ENCODE peak calls at places on chromosomes 1 and 21, in nine cellular contexts. One of them, this sample, is unnamed.

GRCh38 chr21:33783173-33783572 is 132.4 kb downstream of the ATP5PO start:
- DNase-seq in uterus: no peak
- DNase-seq in HCT116: no peak
- DNase-seq in cardiac fibroblast: no peak
- DNase-seq in AG09319: no peak
- DNase-seq in progenitor cell of endocrine pancreas: no peak
- DNase-seq in omental fat pad: no peak
- DNase-seq in Caco-2: no peak
- DNase-seq in adrenal gland: no peak
- DNase-seq in this sample: no peak

GRCh38 chr1:119782541-119783338 is 14.0 kb upstream of the HMGCS2 start:
- DNase-seq in HCT116: no peak
- DNase-seq in Caco-2: no peak
- DNase-seq in cardiac fibroblast: no peak
- DNase-seq in omental fat pad: no peak
- DNase-seq in uterus: no peak
- DNase-seq in adrenal gland: no peak
- DNase-seq in progenitor cell of endocrine pancreas: no peak
- DNase-seq in AG09319: no peak
- DNase-seq in this sample: no peak

GRCh38 chr1:68703921-68704354 is 207.1 kb upstream of the DEPDC1 start:
- DNase-seq in uterus: no peak
- DNase-seq in omental fat pad: no peak
- DNase-seq in AG09319: no peak
- DNase-seq in Caco-2: peak; percentile 7
- DNase-seq in HCT116: no peak
- DNase-seq in progenitor cell of endocrine pancreas: no peak
- DNase-seq in adrenal gland: no peak
- DNase-seq in cardiac fibroblast: no peak
- DNase-seq in this sample: no peak

GRCh38 chr1:3097861-3098260 is 28.9 kb downstream of the PRDM16 start:
- DNase-seq in HCT116: no peak
- DNase-seq in AG09319: no peak
- DNase-seq in omental fat pad: no peak
- DNase-seq in adrenal gland: no peak
- DNase-seq in cardiac fibroblast: no peak
- DNase-seq in uterus: no peak
- DNase-seq in progenitor cell of endocrine pancreas: no peak
- DNase-seq in Caco-2: peak; percentile 12
- DNase-seq in this sample: no peak

GRCh38 chr1:224430511-224431113 is 4.0 kb downstream of the WDR26 start:
- DNase-seq in AG09319: no peak
- DNase-seq in adrenal gland: peak; percentile 31
- DNase-seq in cardiac fibroblast: peak; percentile 74
- DNase-seq in uterus: no peak
- DNase-seq in omental fat pad: no peak
- DNase-seq in Caco-2: no peak
- DNase-seq in HCT116: no peak
- DNase-seq in progenitor cell of endocrine pancreas: no peak
- DNase-seq in this sample: no peak

GRCh38 chr21:33976082-33976979 is 60.7 kb upstream of the ATP5PO start:
- DNase-seq in omental fat pad: no peak
- DNase-seq in cardiac fibroblast: peak; percentile 77
- DNase-seq in HCT116: no peak
- DNase-seq in AG09319: peak; percentile 75
- DNase-seq in Caco-2: no peak
- DNase-seq in progenitor cell of endocrine pancreas: no peak
- DNase-seq in adrenal gland: no peak
- DNase-seq in uterus: peak; percentile 52
- DNase-seq in this sample: peak; percentile 44

GRCh38 chr1:216562383-216562782 is 139.1 kb upstream of the USH2A start:
- DNase-seq in cardiac fibroblast: no peak
- DNase-seq in Caco-2: peak; percentile 19
- DNase-seq in AG09319: no peak
- DNase-seq in HCT116: no peak
- DNase-seq in uterus: no peak
- DNase-seq in omental fat pad: no peak
- DNase-seq in progenitor cell of endocrine pancreas: no peak
- DNase-seq in adrenal gland: no peak
- DNase-seq in this sample: no peak

GRCh38 chr1:59520759-59521442 is 224.0 kb downstream of the FGGY start:
- DNase-seq in omental fat pad: no peak
- DNase-seq in cardiac fibroblast: peak; percentile 89
- DNase-seq in progenitor cell of endocrine pancreas: no peak
- DNase-seq in HCT116: no peak
- DNase-seq in Caco-2: no peak
- DNase-seq in AG09319: peak; percentile 42
- DNase-seq in uterus: peak; percentile 71
- DNase-seq in adrenal gland: peak; percentile 42
- DNase-seq in this sample: no peak

GRCh38 chr1:61282387-61282786 is 200.0 kb downstream of the NFIA start:
- DNase-seq in adrenal gland: no peak
- DNase-seq in progenitor cell of endocrine pancreas: no peak
- DNase-seq in uterus: no peak
- DNase-seq in omental fat pad: no peak
- DNase-seq in cardiac fibroblast: no peak
- DNase-seq in Caco-2: no peak
- DNase-seq in AG09319: no peak
- DNase-seq in HCT116: no peak
- DNase-seq in this sample: no peak

GRCh38 chr1:202213361-202214088 is 19.9 kb downstream of the LGR6 start:
- DNase-seq in progenitor cell of endocrine pancreas: no peak
- DNase-seq in AG09319: no peak
- DNase-seq in omental fat pad: no peak
- DNase-seq in cardiac fibroblast: no peak
- DNase-seq in uterus: no peak
- DNase-seq in adrenal gland: no peak
- DNase-seq in HCT116: no peak
- DNase-seq in Caco-2: peak; percentile 37
- DNase-seq in this sample: no peak

GRCh38 chr1:207031632-207032258 is 811 bp downstream of the C1orf116 start:
- DNase-seq in adrenal gland: no peak
- DNase-seq in omental fat pad: no peak
- DNase-seq in Caco-2: no peak
- DNase-seq in progenitor cell of endocrine pancreas: no peak
- DNase-seq in HCT116: no peak
- DNase-seq in AG09319: no peak
- DNase-seq in uterus: no peak
- DNase-seq in cardiac fibroblast: no peak
- DNase-seq in this sample: peak; percentile 80

GRCh38 chr1:169115891-169116585 is 9.5 kb downstream of the ATP1B1 start:
- DNase-seq in progenitor cell of endocrine pancreas: no peak
- DNase-seq in Caco-2: no peak
- DNase-seq in cardiac fibroblast: no peak
- DNase-seq in omental fat pad: peak; percentile 45
- DNase-seq in adrenal gland: peak; percentile 81
- DNase-seq in HCT116: no peak
- DNase-seq in AG09319: no peak
- DNase-seq in uterus: no peak
- DNase-seq in this sample: peak; percentile 63

GRCh38 chr21:33121715-33122475 is 52.0 kb downstream of the OLIG1 start:
- DNase-seq in progenitor cell of endocrine pancreas: no peak
- DNase-seq in Caco-2: peak; percentile 49
- DNase-seq in uterus: no peak
- DNase-seq in HCT116: peak; percentile 72
- DNase-seq in adrenal gland: no peak
- DNase-seq in omental fat pad: no peak
- DNase-seq in cardiac fibroblast: peak; percentile 13
- DNase-seq in AG09319: no peak
- DNase-seq in this sample: no peak

GRCh38 chr1:6423321-6423999 is 1.1 kb upstream of the ESPN start:
- DNase-seq in HCT116: peak; percentile 80
- DNase-seq in progenitor cell of endocrine pancreas: peak; percentile 70
- DNase-seq in uterus: no peak
- DNase-seq in omental fat pad: no peak
- DNase-seq in Caco-2: peak; percentile 82
- DNase-seq in adrenal gland: no peak
- DNase-seq in AG09319: no peak
- DNase-seq in cardiac fibroblast: peak; percentile 63
- DNase-seq in this sample: no peak

GRCh38 chr1:203130358-203130992 is 2.9 kb downstream of the ADORA1 start:
- DNase-seq in adrenal gland: no peak
- DNase-seq in uterus: no peak
- DNase-seq in AG09319: no peak
- DNase-seq in omental fat pad: no peak
- DNase-seq in progenitor cell of endocrine pancreas: no peak
- DNase-seq in HCT116: no peak
- DNase-seq in Caco-2: no peak
- DNase-seq in cardiac fibroblast: no peak
- DNase-seq in this sample: no peak

GRCh38 chr21:31110430-31110829 is 72.2 kb upstream of the KRTAP19-8 start:
- DNase-seq in adrenal gland: no peak
- DNase-seq in HCT116: no peak
- DNase-seq in AG09319: no peak
- DNase-seq in Caco-2: no peak
- DNase-seq in cardiac fibroblast: no peak
- DNase-seq in omental fat pad: no peak
- DNase-seq in uterus: no peak
- DNase-seq in progenitor cell of endocrine pancreas: no peak
- DNase-seq in this sample: no peak
- TF ChIP-seq CTCF in adrenal gland: no peak
- TF ChIP-seq CTCF in HCT116: no peak
- TF ChIP-seq CTCF in AG09319: no peak
- TF ChIP-seq CTCF in Caco-2: no peak
- TF ChIP-seq CTCF in cardiac fibroblast: no peak
- TF ChIP-seq CTCF in omental fat pad: no peak
- TF ChIP-seq CTCF in uterus: no peak
- TF ChIP-seq CTCF in progenitor cell of endocrine pancreas: no peak
- TF ChIP-seq CTCF in this sample: no peak

GRCh38 chr1:147493349-147493748 is 48.0 kb upstream of the BCL9 start:
- DNase-seq in Caco-2: no peak
- DNase-seq in AG09319: no peak
- DNase-seq in adrenal gland: no peak
- DNase-seq in omental fat pad: no peak
- DNase-seq in uterus: no peak
- DNase-seq in HCT116: no peak
- DNase-seq in progenitor cell of endocrine pancreas: no peak
- DNase-seq in cardiac fibroblast: no peak
- DNase-seq in this sample: no peak

GRCh38 chr1:147496044-147496443 is 45.3 kb upstream of the BCL9 start:
- DNase-seq in omental fat pad: no peak
- DNase-seq in HCT116: no peak
- DNase-seq in Caco-2: no peak
- DNase-seq in adrenal gland: no peak
- DNase-seq in uterus: no peak
- DNase-seq in AG09319: no peak
- DNase-seq in cardiac fibroblast: no peak
- DNase-seq in progenitor cell of endocrine pancreas: no peak
- DNase-seq in this sample: no peak

GRCh38 chr1:147496571-147496970 is 44.7 kb upstream of the BCL9 start:
- DNase-seq in omental fat pad: peak; percentile 26
- DNase-seq in AG09319: no peak
- DNase-seq in adrenal gland: peak; percentile 26
- DNase-seq in HCT116: peak; percentile 19
- DNase-seq in cardiac fibroblast: peak; percentile 69
- DNase-seq in Caco-2: no peak
- DNase-seq in uterus: peak; percentile 60
- DNase-seq in progenitor cell of endocrine pancreas: no peak
- DNase-seq in this sample: no peak

GRCh38 chr1:147497826-147498225 is 43.5 kb upstream of the BCL9 start:
- DNase-seq in progenitor cell of endocrine pancreas: no peak
- DNase-seq in cardiac fibroblast: no peak
- DNase-seq in uterus: no peak
- DNase-seq in AG09319: no peak
- DNase-seq in omental fat pad: no peak
- DNase-seq in HCT116: no peak
- DNase-seq in adrenal gland: no peak
- DNase-seq in Caco-2: no peak
- DNase-seq in this sample: no peak

DNA sequence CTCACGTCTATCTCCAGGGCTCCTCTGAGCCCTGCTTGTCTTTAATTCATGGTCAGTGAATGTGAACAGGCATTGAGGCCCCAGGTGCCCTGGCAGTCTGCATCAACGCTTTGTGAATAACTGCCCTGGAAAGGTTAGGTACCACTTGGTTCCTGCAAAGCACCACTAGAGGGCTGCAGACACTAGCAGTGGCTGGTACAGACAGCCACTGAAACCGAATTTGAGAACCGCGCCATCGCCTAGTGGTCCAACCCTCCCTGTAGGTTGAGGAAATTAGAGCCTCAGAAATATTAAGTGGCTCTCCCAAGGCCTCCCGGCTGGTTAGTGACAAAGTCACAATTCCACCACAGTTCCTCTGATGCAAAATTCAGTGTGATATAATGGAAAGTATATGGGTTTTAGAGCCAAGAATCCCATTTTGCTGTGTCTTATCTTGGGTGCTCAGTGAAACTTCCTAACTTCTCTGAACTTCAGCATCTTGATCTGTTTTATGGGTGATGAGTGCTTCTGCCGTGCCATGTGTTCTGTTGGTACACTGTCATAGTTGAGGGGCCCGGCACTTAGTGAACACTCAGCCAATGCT is 46.2 kb upstream of the BCL9 start:
- DNase-seq in adrenal gland: peak; percentile 76
- DNase-seq in Caco-2: peak; percentile 68
- DNase-seq in omental fat pad: peak; percentile 38
- DNase-seq in uterus: peak; percentile 77
- DNase-seq in HCT116: peak; percentile 72
- DNase-seq in progenitor cell of endocrine pancreas: peak; percentile 53
- DNase-seq in cardiac fibroblast: peak; percentile 87
- DNase-seq in AG09319: peak; percentile 53
- DNase-seq in this sample: peak; percentile 91
- TF ChIP-seq CTCF in adrenal gland: peak; percentile 95
- TF ChIP-seq CTCF in Caco-2: peak; percentile 92
- TF ChIP-seq CTCF in omental fat pad: no peak
- TF ChIP-seq CTCF in uterus: peak; percentile 97
- TF ChIP-seq CTCF in HCT116: peak; percentile 94
- TF ChIP-seq CTCF in progenitor cell of endocrine pancreas: peak; percentile 94
- TF ChIP-seq CTCF in cardiac fibroblast: peak; percentile 97
- TF ChIP-seq CTCF in AG09319: peak; percentile 97
- TF ChIP-seq CTCF in this sample: peak; percentile 32

DNA sequence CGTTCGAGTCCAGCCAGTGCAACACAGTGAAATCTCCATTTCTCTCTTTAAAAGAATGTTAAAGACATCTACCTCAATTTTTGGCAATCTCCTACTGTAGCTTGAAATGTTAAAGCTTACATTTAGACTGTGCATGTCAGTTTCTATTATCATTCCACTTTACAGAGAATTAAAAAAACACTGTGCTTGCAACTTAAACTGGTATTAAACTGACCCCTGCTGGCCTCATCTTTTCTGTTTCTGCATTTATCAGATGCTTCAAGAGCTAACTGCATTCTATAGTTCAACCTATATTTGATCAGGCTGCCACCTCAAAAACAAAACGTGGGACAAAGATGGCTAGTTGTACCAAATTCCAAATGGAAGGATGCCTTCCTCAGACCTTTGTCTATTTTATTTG is 226.5 kb downstream of the SMYD3 start:
- DNase-seq in omental fat pad: no peak
- DNase-seq in cardiac fibroblast: peak; percentile 61
- DNase-seq in HCT116: peak; percentile 10
- DNase-seq in Caco-2: peak; percentile 5
- DNase-seq in progenitor cell of endocrine pancreas: no peak
- DNase-seq in uterus: no peak
- DNase-seq in AG09319: no peak
- DNase-seq in adrenal gland: no peak
- DNase-seq in this sample: no peak
- TF ChIP-seq CTCF in omental fat pad: no peak
- TF ChIP-seq CTCF in cardiac fibroblast: peak; percentile 14
- TF ChIP-seq CTCF in HCT116: peak; percentile 43
- TF ChIP-seq CTCF in Caco-2: peak; percentile 6
- TF ChIP-seq CTCF in progenitor cell of endocrine pancreas: peak; percentile 39
- TF ChIP-seq CTCF in uterus: no peak
- TF ChIP-seq CTCF in AG09319: peak; percentile 32
- TF ChIP-seq CTCF in adrenal gland: peak; percentile 41
- TF ChIP-seq CTCF in this sample: no peak

GRCh38 chr1:74502858-74503257 is 9.6 kb downstream of the LRRC53 start:
- DNase-seq in cardiac fibroblast: no peak
- DNase-seq in Caco-2: no peak
- DNase-seq in progenitor cell of endocrine pancreas: no peak
- DNase-seq in AG09319: no peak
- DNase-seq in adrenal gland: no peak
- DNase-seq in HCT116: no peak
- DNase-seq in uterus: no peak
- DNase-seq in omental fat pad: no peak
- DNase-seq in this sample: no peak
- TF ChIP-seq CTCF in cardiac fibroblast: no peak
- TF ChIP-seq CTCF in Caco-2: no peak
- TF ChIP-seq CTCF in progenitor cell of endocrine pancreas: no peak
- TF ChIP-seq CTCF in AG09319: no peak
- TF ChIP-seq CTCF in adrenal gland: no peak
- TF ChIP-seq CTCF in HCT116: no peak
- TF ChIP-seq CTCF in uterus: no peak
- TF ChIP-seq CTCF in omental fat pad: no peak
- TF ChIP-seq CTCF in this sample: no peak